ENCODE peak calls at places on chromosomes 7 and 10, in six cellular contexts. L, N, G, K, U and F are unnamed samples.

GRCh38 chr7:1403844-1404404 is 55.3 kb downstream of the MICALL2 start:
- DNase-seq in L (no peak), N (no peak), G (no peak), K (peak), U (no peak), F (no peak)

GRCh38 chr10:131274883-131275282 is 36.6 kb downstream of the TCERG1L start:
- DNase-seq in L (no peak), N (no peak), G (no peak), K (no peak), U (no peak), F (no peak)

GRCh38 chr7:122337011-122337410 is 32.5 kb upstream of the FEZF1 start:
- DNase-seq in L (no peak), N (no peak), G (no peak), K (no peak), U (no peak), F (no peak)

GRCh38 chr10:18214692-18215563 is 74.7 kb downstream of the CACNB2 start:
- DNase-seq in L (no peak), N (no peak), G (peak), K (peak), U (peak), F (peak)

GRCh38 chr7:102042016-102042656 is 224.7 kb downstream of the CUX1 start:
- DNase-seq in L (no peak), N (no peak), G (no peak), K (no peak), U (no peak), F (no peak)

GRCh38 chr10:96720422-96721206 is at the start of gene PIK3AP1:
- DNase-seq in L (peak), N (no peak), G (no peak), K (peak), U (peak), F (peak)

GRCh38 chr10:11724938-11725776 is 17.0 kb upstream of the ECHDC3 start:
- DNase-seq in L (peak), N (no peak), G (no peak), K (no peak), U (no peak), F (no peak)

GRCh38 chr10:63052083-63052482 is 81.0 kb upstream of the NRBF2 start:
- DNase-seq in L (no peak), N (no peak), G (no peak), K (no peak), U (no peak), F (no peak)

GRCh38 chr10:73802276-73802991 is 9.0 kb downstream of the NDST2 start:
- DNase-seq in L (no peak), N (no peak), G (no peak), K (no peak), U (no peak), F (no peak)

GRCh38 chr10:71972746-71973695 is 8.8 kb downstream of the CHST3 start:
- DNase-seq in L (no peak), N (no peak), G (no peak), K (no peak), U (no peak), F (no peak)

GRCh38 chr7:133051066-133051465 is 30.8 kb downstream of the CHCHD3 start:
- DNase-seq in L (no peak), N (no peak), G (no peak), K (no peak), U (no peak), F (no peak)

GRCh38 chr10:98664329-98665042 is 217.8 kb upstream of the HPS1 start:
- DNase-seq in L (peak), N (no peak), G (no peak), K (no peak), U (no peak), F (peak)

GRCh38 chr7:41873781-41874180 is 170.9 kb upstream of the INHBA start:
- DNase-seq in L (no peak), N (no peak), G (no peak), K (no peak), U (no peak), F (no peak)

GRCh38 chr10:3803884-3804741 is 19.1 kb upstream of the KLF6 start:
- DNase-seq in L (no peak), N (no peak), G (no peak), K (no peak), U (no peak), F (no peak)

GRCh38 chr7:102008535-102009262 is 191.3 kb downstream of the CUX1 start:
- DNase-seq in L (no peak), N (no peak), G (no peak), K (no peak), U (no peak), F (no peak)

GRCh38 chr10:58651040-58651439 is 138.4 kb downstream of the BICC1 start:
- DNase-seq in L (no peak), N (no peak), G (no peak), K (peak), U (no peak), F (no peak)

GRCh38 chr10:357201-357950 is 222.1 kb downstream of the ZMYND11 start:
- DNase-seq in L (no peak), N (no peak), G (no peak), K (no peak), U (no peak), F (no peak)

GRCh38 chr10:109022417-109023049 is 900.8 kb downstream of the XPNPEP1 start:
- DNase-seq in L (no peak), N (no peak), G (no peak), K (no peak), U (no peak), F (no peak)

GRCh38 chr7:80312139-80312661 is 177.6 kb downstream of the GNAI1 start:
- DNase-seq in L (no peak), N (no peak), G (peak), K (no peak), U (peak), F (no peak)

GRCh38 chr7:41027428-41028115 is 675.3 kb downstream of the INHBA start:
- DNase-seq in L (no peak), N (no peak), G (no peak), K (no peak), U (no peak), F (no peak)

GRCh38 chr10:121880842-121881423 is 46.9 kb downstream of the ATE1 start:
- DNase-seq in L (no peak), N (no peak), G (no peak), K (no peak), U (no peak), F (no peak)

GRCh38 chr10:3763035-3763456 is 22.0 kb downstream of the KLF6 start:
- DNase-seq in L (no peak), N (no peak), G (no peak), K (no peak), U (no peak), F (no peak)

GRCh38 chr10:27784272-27784671 is 38.7 kb upstream of the MKX start:
- DNase-seq in L (no peak), N (no peak), G (no peak), K (no peak), U (no peak), F (no peak)

GRCh38 chr7:4814463-4814862 is 39.0 kb downstream of the AP5Z1 start:
- DNase-seq in L (no peak), N (no peak), G (no peak), K (no peak), U (no peak), F (no peak)

GRCh38 chr7:85890244-85890811 is 703.5 kb upstream of the SEMA3D start:
- DNase-seq in L (peak), N (no peak), G (no peak), K (no peak), U (no peak), F (no peak)

GRCh38 chr10:72229261-72230251 is 13.5 kb upstream of the ASCC1 start:
- DNase-seq in L (no peak), N (no peak), G (no peak), K (no peak), U (peak), F (no peak)

GRCh38 chr10:72065439-72066025 is 22.8 kb downstream of the SPOCK2 start:
- DNase-seq in L (no peak), N (no peak), G (no peak), K (no peak), U (peak), F (no peak)

GRCh38 chr10:102796407-102797176 is 40.6 kb downstream of the CYP17A1 start:
- DNase-seq in L (no peak), N (peak), G (no peak), K (no peak), U (peak), F (no peak)

GRCh38 chr7:117036836-117037235 is 83.5 kb downstream of the ST7 start:
- DNase-seq in L (no peak), N (no peak), G (no peak), K (no peak), U (no peak), F (no peak)

GRCh38 chr7:141906285-141906684 is 9.9 kb upstream of the OR9A4 start:
- DNase-seq in L (no peak), N (no peak), G (no peak), K (no peak), U (no peak), F (no peak)

GRCh38 chr7:158867214-158867984 is 11.0 kb downstream of the DYNC2I1 start:
- DNase-seq in L (no peak), N (no peak), G (no peak), K (no peak), U (no peak), F (no peak)